ENCODE peak calls at places on chromosomes 7 and 10, in five cellular contexts. One of them, this sample, is unnamed.

GRCh38 chr10:79088176-79088575 is 19.4 kb downstream of the ZMIZ1 start:
- DNase-seq in CD4-positive, alpha-beta T cell: no peak
- DNase-seq in iris pigment epithelial cell: no peak
- DNase-seq in GM03348: no peak
- DNase-seq in T-cell: no peak
- DNase-seq in this sample: no peak

GRCh38 chr10:99369126-99369525 is 40.0 kb downstream of the CNNM1 start:
- DNase-seq in CD4-positive, alpha-beta T cell: no peak
- DNase-seq in iris pigment epithelial cell: no peak
- DNase-seq in GM03348: peak
- DNase-seq in T-cell: no peak
- DNase-seq in this sample: no peak

GRCh38 chr7:12475362-12476063 is 71.8 kb upstream of the VWDE start:
- DNase-seq in CD4-positive, alpha-beta T cell: no peak
- DNase-seq in iris pigment epithelial cell: peak
- DNase-seq in GM03348: peak
- DNase-seq in T-cell: no peak
- DNase-seq in this sample: peak

GRCh38 chr10:50991496-50992355 is 82.6 kb upstream of the PRKG1 start:
- DNase-seq in CD4-positive, alpha-beta T cell: no peak
- DNase-seq in iris pigment epithelial cell: peak
- DNase-seq in GM03348: peak
- DNase-seq in T-cell: no peak
- DNase-seq in this sample: peak

GRCh38 chr10:24900888-24901685 is 51.3 kb downstream of the PRTFDC1 start:
- DNase-seq in CD4-positive, alpha-beta T cell: no peak
- DNase-seq in iris pigment epithelial cell: no peak
- DNase-seq in GM03348: no peak
- DNase-seq in T-cell: no peak
- DNase-seq in this sample: no peak

GRCh38 chr7:129115676-129116075 is 28.8 kb upstream of the TSPAN33 start:
- DNase-seq in CD4-positive, alpha-beta T cell: no peak
- DNase-seq in iris pigment epithelial cell: no peak
- DNase-seq in GM03348: no peak
- DNase-seq in T-cell: no peak
- DNase-seq in this sample: no peak

GRCh38 chr7:139650429-139651100 is 127.1 kb downstream of the CLEC2L start:
- DNase-seq in CD4-positive, alpha-beta T cell: no peak
- DNase-seq in iris pigment epithelial cell: no peak
- DNase-seq in GM03348: no peak
- DNase-seq in T-cell: no peak
- DNase-seq in this sample: no peak

GRCh38 chr10:86362566-86363183 is 3.9 kb downstream of the GRID1 start:
- DNase-seq in CD4-positive, alpha-beta T cell: no peak
- DNase-seq in iris pigment epithelial cell: no peak
- DNase-seq in GM03348: no peak
- DNase-seq in T-cell: no peak
- DNase-seq in this sample: no peak

GRCh38 chr10:79390551-79391229 is 43.4 kb downstream of the PPIF start:
- DNase-seq in CD4-positive, alpha-beta T cell: no peak
- DNase-seq in iris pigment epithelial cell: no peak
- DNase-seq in GM03348: no peak
- DNase-seq in T-cell: no peak
- DNase-seq in this sample: no peak

This sample was measured in ELF-1.